ENCODE peak calls at places on chromosomes 1 and 21, in nine cellular contexts. L is right cardiac atrium; E is heart right ventricle; B is cardiac muscle cell; S is CD4-positive, alpha-beta memory T cell; M is ovary; A is CD8-positive, alpha-beta T cell; D is SJSA1; Q is tibial nerve. G is an unnamed sample.
A peak's percentile ranks its signal among the peaks of the same experiment; 100 is the strongest.

GRCh38 chr1:110032327-110032726 is 2.1 kb upstream of the STRIP1 start:
- DNase-seq in Q (no peak), L (no peak), M (no peak), A (no peak), E (no peak), S (no peak), D (no peak), B (no peak), G (no peak)

GRCh38 chr1:10251325-10252103 is 41.1 kb downstream of the KIF1B start:
- DNase-seq in E (no peak), A (no peak), L (no peak), B (peak; percentile 28), Q (no peak), D (peak; percentile 26), M (no peak), S (no peak), G (no peak)

GRCh38 chr1:192243721-192244120 is 73.1 kb upstream of the RGS21 start:
- DNase-seq in E (no peak), D (no peak), M (no peak), A (no peak), L (no peak), B (no peak), Q (no peak), S (no peak), G (no peak)

GRCh38 chr1:98322966-98323365 is 338.6 kb upstream of the SNX7 start:
- DNase-seq in B (peak; percentile 27), M (no peak), D (no peak), E (no peak), A (no peak), L (no peak), S (no peak), Q (no peak), G (no peak)

GRCh38 chr1:53869454-53870117 is 20.0 kb downstream of the YIPF1 start:
- DNase-seq in L (no peak), S (no peak), A (no peak), B (no peak), M (no peak), E (no peak), Q (no peak), D (no peak), G (no peak)

GRCh38 chr1:228500143-228500736 is 13.1 kb downstream of the RNF187 start:
- DNase-seq in M (no peak), S (no peak), D (no peak), L (no peak), E (no peak), A (no peak), Q (no peak), B (no peak), G (no peak)

GRCh38 chr1:209926045-209926444 is 12.0 kb upstream of the SYT14 start:
- DNase-seq in D (peak; percentile 71), L (no peak), S (no peak), E (no peak), A (no peak), B (peak; percentile 72), M (no peak), Q (no peak), G (no peak)

GRCh38 chr21:31656199-31657095 is 3.0 kb upstream of the SOD1 start:
- DNase-seq in A (no peak), Q (no peak), D (no peak), S (no peak), E (no peak), M (no peak), L (no peak), B (no peak), G (no peak)

GRCh38 chr1:208029381-208030319 is 118.7 kb upstream of the CD34 start:
- DNase-seq in Q (no peak), M (peak; percentile 35), B (peak; percentile 83), D (no peak), S (no peak), E (peak; percentile 44), A (no peak), L (no peak), G (no peak)

GRCh38 chr1:17359808-17360207 is 12.2 kb upstream of the PADI6 start:
- DNase-seq in E (no peak), L (no peak), Q (no peak), A (no peak), D (no peak), S (no peak), B (no peak), M (no peak), G (no peak)

GRCh38 chr1:17356387-17356992 is 15.5 kb upstream of the PADI6 start:
- DNase-seq in Q (no peak), D (no peak), E (no peak), B (no peak), S (no peak), A (no peak), M (no peak), L (no peak), G (no peak)

GRCh38 chr1:17358557-17358956 is 13.4 kb upstream of the PADI6 start:
- DNase-seq in L (no peak), D (no peak), B (no peak), A (no peak), M (no peak), E (no peak), S (no peak), Q (no peak), G (no peak)

GRCh38 chr1:17360272-17360956 is 11.6 kb upstream of the PADI6 start:
- DNase-seq in D (no peak), S (no peak), Q (no peak), M (no peak), B (no peak), L (no peak), E (no peak), A (no peak), G (no peak)

DNA sequence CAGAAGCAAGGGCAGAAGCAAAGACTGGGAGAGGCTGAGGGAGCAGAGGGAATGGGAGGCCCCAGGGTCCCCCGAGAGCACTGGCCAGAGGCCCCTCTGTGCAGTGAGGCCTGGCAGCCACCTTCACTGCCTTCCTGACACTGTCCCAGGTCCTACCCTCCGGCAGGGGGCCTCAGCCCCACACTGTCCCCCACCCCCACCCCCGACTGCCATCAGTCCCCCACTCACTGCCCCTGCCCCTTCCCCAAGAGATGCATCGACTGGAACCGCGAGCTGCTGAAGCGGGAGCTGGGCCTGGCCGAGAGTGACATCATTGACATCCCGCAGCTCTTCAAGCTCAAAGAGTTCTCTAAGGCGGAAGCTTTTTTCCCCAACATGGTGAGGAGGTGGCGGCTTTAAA is 13.0 kb upstream of the PADI6 start:
- DNase-seq in B (no peak), A (no peak), Q (no peak), M (no peak), S (no peak), D (no peak), L (no peak), E (no peak), G (no peak)
- H3K27me3 ChIP-seq in B (no peaks in the 10 kb centered on the region), A (no peaks in the 10 kb centered on the region), Q (peaks cover 5% of the 10 kb centered on the region), M (no peaks in the 10 kb centered on the region), S (no peaks in the 10 kb centered on the region), D (no peaks in the 10 kb centered on the region), L (no peaks in the 10 kb centered on the region), E (no peaks in the 10 kb centered on the region), G (no peaks in the 10 kb centered on the region)

DNA sequence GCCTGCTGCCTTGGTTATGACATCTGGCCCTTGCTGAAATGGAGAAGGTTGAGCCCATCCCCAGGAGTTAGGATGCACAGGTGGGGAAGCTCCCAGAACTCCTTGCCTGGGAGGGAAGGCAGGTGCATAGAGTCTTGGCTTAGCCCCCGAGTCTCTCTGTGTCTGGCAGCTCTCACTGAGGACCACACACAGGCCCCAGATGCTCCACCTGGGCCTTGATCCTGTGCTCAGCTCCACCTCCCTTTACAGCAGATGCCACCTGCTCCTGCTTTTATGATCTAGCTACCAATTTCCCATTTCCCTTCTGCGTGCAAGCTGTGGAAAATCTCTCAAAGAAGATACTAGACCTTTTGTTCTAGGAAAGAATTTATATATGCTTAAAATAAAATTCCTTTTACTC is 28.8 kb upstream of the KCNJ6 start:
- DNase-seq in S (no peak), Q (no peak), D (no peak), M (no peak), A (no peak), E (no peak), B (no peak), L (no peak), G (no peak)
- H3K4me3 ChIP-seq in S (no peak overlapping the region), Q (no peak overlapping the region), D (no peak overlapping the region), M (no peak overlapping the region), A (no peak overlapping the region), E (no peak overlapping the region), B (no peak overlapping the region), L (no peak overlapping the region), G (no peak overlapping the region)

GRCh38 chr1:114032271-114033218 is 53.3 kb downstream of the OLFML3 start:
- DNase-seq in D (no peak), M (no peak), A (no peak), Q (no peak), E (no peak), S (no peak), B (peak; percentile 38), L (no peak), G (no peak)
- H3K27me3 ChIP-seq in D (peaks cover 4% of the 10 kb centered on the region), M (no peaks in the 10 kb centered on the region), A (no peaks in the 10 kb centered on the region), Q (no peaks in the 10 kb centered on the region), E (no peaks in the 10 kb centered on the region), S (no peaks in the 10 kb centered on the region), B (peaks cover 7% of the 10 kb centered on the region), L (no peaks in the 10 kb centered on the region), G (no peaks in the 10 kb centered on the region)

DNA sequence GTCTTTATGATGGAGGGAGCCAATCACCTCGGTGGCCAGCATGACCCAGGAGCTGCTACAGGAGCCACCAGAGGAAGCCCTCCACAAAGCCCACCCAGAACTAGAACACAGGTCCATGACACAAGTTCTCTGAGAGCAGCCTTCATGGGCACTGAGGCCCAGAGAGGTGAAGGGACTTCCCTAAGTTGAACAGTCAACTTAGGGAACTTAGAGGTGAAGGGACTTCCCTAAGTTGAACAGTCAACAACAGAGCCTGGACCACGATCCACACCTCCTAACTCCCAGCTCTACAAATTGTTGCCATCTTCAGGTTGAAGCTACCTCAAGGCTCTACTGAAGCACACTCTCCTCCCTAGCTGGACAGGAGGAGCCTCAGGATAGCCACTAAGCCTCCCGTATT is 132.7 kb downstream of the CCDC185 start:
- DNase-seq in E (no peak), B (no peak), S (no peak), D (no peak), L (no peak), A (no peak), M (no peak), Q (no peak), G (no peak)
- H3K4me3 ChIP-seq in E (no peak overlapping the region), B (no peak overlapping the region), S (no peak overlapping the region), D (no peak overlapping the region), L (no peak overlapping the region), A (no peak overlapping the region), M (no peak overlapping the region), Q (no peak overlapping the region), G (no peak overlapping the region)

DNA sequence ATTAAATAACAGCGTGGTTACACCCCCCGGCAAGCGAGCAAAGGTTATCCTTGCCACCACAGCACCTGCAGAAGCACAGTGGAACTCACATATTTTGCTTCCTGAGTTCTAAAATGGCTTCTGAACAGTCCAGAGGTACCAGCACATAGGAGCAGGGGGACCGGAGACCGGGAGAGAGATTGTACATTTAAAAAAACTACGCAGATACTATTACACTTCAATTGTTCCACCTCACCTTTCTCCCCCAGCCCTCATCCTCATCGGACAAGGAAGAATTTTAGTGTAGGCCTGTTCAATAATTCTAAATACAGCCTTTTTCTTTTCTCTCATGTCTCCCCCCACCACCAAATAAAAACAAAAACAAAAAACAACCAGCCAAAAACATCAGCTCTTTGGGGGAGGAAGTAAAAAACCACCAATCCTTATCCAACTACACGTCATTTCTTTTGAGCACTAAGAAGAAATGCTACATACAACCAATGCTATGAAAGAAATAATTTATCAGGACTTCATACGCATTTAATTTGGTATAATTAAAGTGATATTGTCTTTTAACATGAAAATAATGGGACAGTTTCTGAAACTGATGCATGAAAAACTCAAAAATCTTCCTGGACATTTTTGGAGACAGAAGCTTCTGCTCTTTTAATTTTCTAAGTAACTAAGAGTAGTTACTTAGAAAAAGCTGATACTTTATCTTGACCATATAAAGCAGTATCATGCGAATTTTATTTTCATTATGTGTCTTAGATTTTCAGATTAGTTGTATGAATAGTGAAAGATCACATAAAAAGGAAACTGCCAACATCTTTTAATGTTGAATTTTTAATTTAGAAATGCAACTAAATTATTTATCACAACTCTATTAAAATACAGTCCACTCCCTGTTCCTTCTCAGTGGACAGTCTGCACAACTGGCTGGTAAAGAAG is 9.1 kb downstream of the CDKN2C start:
- DNase-seq in L (no peak), B (no peak), Q (no peak), D (peak; percentile 86), M (no peak), S (peak; percentile 41), E (peak; percentile 19), A (peak; percentile 42), G (no peak)
- H3K27me3 ChIP-seq in L (no peaks in the 10 kb centered on the region), B (peaks cover 100% of the 10 kb centered on the region), Q (no peaks in the 10 kb centered on the region), D (no peaks in the 10 kb centered on the region), M (no peaks in the 10 kb centered on the region), S (no peaks in the 10 kb centered on the region), E (no peaks in the 10 kb centered on the region), A (no peaks in the 10 kb centered on the region), G (no peaks in the 10 kb centered on the region)